ENCODE peak calls at places on chromosomes 2 and 18, in seven cellular contexts. G, P, T, O, D, I and Q are unnamed samples.
A peak's percentile ranks its signal among the peaks of the same experiment; 100 is the strongest.

GRCh38 chr2:51888120-51888519 is 856.2 kb upstream of the NRXN1 start:
- DNase-seq in O (no peak), D (no peak), T (no peak), I (no peak), P (no peak), G (no peak), Q (no peak)

GRCh38 chr2:86068098-86069047 is 37.3 kb downstream of the POLR1A start:
- DNase-seq in T (no peak), G (peak; percentile 59), I (no peak), O (no peak), P (no peak), D (peak; percentile 76), Q (no peak)

GRCh38 chr2:71963295-71963694 is 184.4 kb downstream of the CYP26B1 start:
- DNase-seq in P (no peak), O (no peak), I (peak; percentile 21), D (no peak), T (no peak), G (peak; percentile 33), Q (no peak)

GRCh38 chr18:80213173-80213572 is 34.1 kb downstream of the PARD6G start:
- DNase-seq in O (no peak), I (no peak), G (peak; percentile 7), D (no peak), T (no peak), P (no peak), Q (no peak)

GRCh38 chr2:173058097-173058496 is 17.5 kb upstream of the MAP3K20 start:
- DNase-seq in O (no peak), I (no peak), D (no peak), G (peak; percentile 45), T (no peak), P (no peak), Q (no peak)

GRCh38 chr18:34650121-34650545 is 60.0 kb upstream of the DTNA start:
- DNase-seq in D (no peak), I (peak; percentile 36), P (no peak), O (peak; percentile 24), G (peak; percentile 82), T (no peak), Q (no peak)

GRCh38 chr2:187169108-187169713 is 278.8 kb downstream of the CALCRL start:
- DNase-seq in I (no peak), O (no peak), T (no peak), D (no peak), P (no peak), G (no peak), Q (no peak)

GRCh38 chr2:96207778-96208143 is 866 bp downstream of the STARD7 start:
- DNase-seq in P (no peak), T (no peak), O (no peak), D (no peak), G (no peak), I (no peak), Q (no peak)

GRCh38 chr2:142693171-142693950 is 184.1 kb upstream of the KYNU start:
- DNase-seq in P (no peak), O (no peak), D (no peak), I (no peak), G (peak; percentile 2), T (no peak), Q (no peak)

GRCh38 chr2:11483806-11484147 is 17.8 kb upstream of the E2F6 start:
- DNase-seq in G (no peak), D (no peak), O (no peak), P (no peak), I (no peak), T (no peak), Q (no peak)

DNA sequence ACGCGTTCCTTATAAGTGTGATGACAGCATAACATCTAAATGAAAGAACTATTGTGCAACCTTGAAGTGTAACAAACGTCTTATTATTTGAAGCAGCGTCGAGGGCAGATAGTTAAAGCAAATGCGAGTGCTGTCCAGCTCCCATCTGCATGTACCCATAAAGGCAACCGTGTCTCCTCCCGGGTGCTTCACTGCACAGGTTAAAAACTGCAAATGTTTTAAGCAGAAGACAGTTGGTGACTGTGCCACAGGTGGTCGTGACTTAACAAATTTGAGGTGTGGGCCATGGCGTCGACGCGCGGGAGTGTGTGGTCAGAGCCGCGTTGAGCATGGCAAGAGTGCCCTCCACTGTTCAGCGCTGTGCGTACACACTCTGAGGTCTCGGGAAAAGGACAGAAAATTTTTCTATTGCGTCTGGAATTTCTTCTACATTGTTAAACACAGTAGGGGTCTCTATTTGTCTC is 6.4 kb downstream of the SALL3 start:
- DNase-seq in O (peak; percentile 3), P (peak; percentile 52), G (no peak), I (no peak), T (no peak), D (no peak), Q (no peak)
- TF ChIP-seq CTCF in O (peak; percentile 47), P (peak; percentile 78), G (peak; percentile 31), I (peak; percentile 52), T (peak; percentile 59), D (peak; percentile 19), Q (peak; percentile 43)

DNA sequence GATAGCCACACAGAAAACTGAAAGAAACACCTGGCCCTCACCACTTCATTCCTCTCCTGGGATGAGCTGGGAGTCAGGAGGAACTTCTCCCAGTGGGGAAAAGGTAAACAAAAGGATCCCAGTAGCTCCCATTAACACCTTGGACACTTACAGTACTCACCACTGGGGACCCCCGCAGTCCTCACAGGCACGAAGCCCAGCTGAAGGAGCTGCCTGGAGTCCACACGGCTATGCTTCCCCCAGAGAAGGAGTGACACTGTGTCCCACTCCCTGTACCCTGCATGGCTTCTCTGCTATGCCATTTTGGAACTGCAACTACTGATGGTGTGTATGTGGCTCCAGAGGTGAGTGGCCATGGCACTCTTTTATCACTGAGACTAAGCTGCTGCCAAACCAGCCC is 1565.1 kb downstream of the LRP1B start:
- DNase-seq in I (no peak), P (no peak), T (no peak), O (no peak), G (no peak), D (no peak), Q (no peak)
- TF ChIP-seq CTCF in I (no peak), P (no peak), T (no peak), O (no peak), G (no peak), D (no peak), Q (no peak)

GRCh38 chr2:107932986-107933385 is 53.3 kb upstream of the SLC5A7 start:
- DNase-seq in I (no peak), T (no peak), D (no peak), O (peak; percentile 5), G (peak; percentile 18), P (no peak), Q (no peak)
- TF ChIP-seq CTCF in I (peak; percentile 46), T (peak; percentile 48), D (no peak), O (peak; percentile 46), G (peak; percentile 29), P (peak; percentile 66), Q (peak; percentile 74)

GRCh38 chr18:76518543-76519155 is 23.6 kb upstream of the ZNF516 start:
- DNase-seq in T (peak; percentile 61), I (no peak), D (peak; percentile 59), G (peak; percentile 58), P (peak; percentile 49), O (no peak), Q (no peak)
- TF ChIP-seq CTCF in T (no peak), I (no peak), D (no peak), G (no peak), P (peak; percentile 25), O (no peak), Q (no peak)

GRCh38 chr2:75311993-75312392 is 112.7 kb upstream of the TACR1 start:
- DNase-seq in O (no peak), D (peak; percentile 58), I (no peak), P (no peak), G (no peak), T (no peak), Q (no peak)
- TF ChIP-seq CTCF in O (no peak), D (no peak), I (peak; percentile 10), P (peak; percentile 35), G (peak; percentile 24), T (no peak), Q (no peak)